ENCODE peak calls at places on chromosomes 7 and 10, in nine cellular contexts. One of them, this sample, is unnamed.

GRCh38 chr7:42869131-42870020 is 42.5 kb downstream of the C7orf25 start:
- DNase-seq in CD4-positive, CD25-positive, alpha-beta regulatory T cell: no peak
- DNase-seq in adipocyte: peak; percentile 18
- DNase-seq in IMR-90: no peak
- DNase-seq in GM23248: peak; percentile 40
- DNase-seq in neuronal stem cell: no peak
- DNase-seq in pancreas: no peak
- DNase-seq in HepG2: no peak
- DNase-seq in heart right ventricle: no peak
- DNase-seq in this sample: no peak

GRCh38 chr7:30028749-30029635 is 780 bp downstream of the PLEKHA8 start:
- DNase-seq in CD4-positive, CD25-positive, alpha-beta regulatory T cell: peak; percentile 51
- DNase-seq in adipocyte: peak; percentile 46
- DNase-seq in IMR-90: peak; percentile 19
- DNase-seq in GM23248: peak; percentile 68
- DNase-seq in neuronal stem cell: no peak
- DNase-seq in pancreas: no peak
- DNase-seq in HepG2: peak; percentile 71
- DNase-seq in heart right ventricle: peak; percentile 59
- DNase-seq in this sample: peak; percentile 86

GRCh38 chr7:130152270-130153141 is 52.7 kb downstream of the TMEM209 start:
- DNase-seq in CD4-positive, CD25-positive, alpha-beta regulatory T cell: no peak
- DNase-seq in adipocyte: no peak
- DNase-seq in IMR-90: peak; percentile 17
- DNase-seq in GM23248: peak; percentile 43
- DNase-seq in neuronal stem cell: no peak
- DNase-seq in pancreas: no peak
- DNase-seq in HepG2: no peak
- DNase-seq in heart right ventricle: no peak
- DNase-seq in this sample: peak; percentile 97

GRCh38 chr7:19107392-19108147 is 9.9 kb downstream of the TWIST1 start:
- DNase-seq in CD4-positive, CD25-positive, alpha-beta regulatory T cell: no peak
- DNase-seq in adipocyte: peak; percentile 88
- DNase-seq in IMR-90: peak; percentile 68
- DNase-seq in GM23248: peak; percentile 88
- DNase-seq in neuronal stem cell: peak; percentile 51
- DNase-seq in pancreas: no peak
- DNase-seq in HepG2: no peak
- DNase-seq in heart right ventricle: peak; percentile 18
- DNase-seq in this sample: peak; percentile 74

GRCh38 chr7:44236333-44236728 is 35.6 kb downstream of the YKT6 start:
- DNase-seq in CD4-positive, CD25-positive, alpha-beta regulatory T cell: no peak
- DNase-seq in adipocyte: no peak
- DNase-seq in IMR-90: no peak
- DNase-seq in GM23248: peak; percentile 16
- DNase-seq in neuronal stem cell: no peak
- DNase-seq in pancreas: no peak
- DNase-seq in HepG2: no peak
- DNase-seq in heart right ventricle: no peak
- DNase-seq in this sample: no peak

GRCh38 chr7:8363407-8364015 is 69.9 kb upstream of the NXPH1 start:
- DNase-seq in CD4-positive, CD25-positive, alpha-beta regulatory T cell: no peak
- DNase-seq in adipocyte: no peak
- DNase-seq in IMR-90: no peak
- DNase-seq in GM23248: no peak
- DNase-seq in neuronal stem cell: no peak
- DNase-seq in pancreas: no peak
- DNase-seq in HepG2: no peak
- DNase-seq in heart right ventricle: no peak
- DNase-seq in this sample: no peak

GRCh38 chr7:28536259-28536658 is 123.9 kb downstream of the CREB5 start:
- DNase-seq in CD4-positive, CD25-positive, alpha-beta regulatory T cell: no peak
- DNase-seq in adipocyte: no peak
- DNase-seq in IMR-90: peak; percentile 56
- DNase-seq in GM23248: peak; percentile 33
- DNase-seq in neuronal stem cell: peak; percentile 17
- DNase-seq in pancreas: no peak
- DNase-seq in HepG2: no peak
- DNase-seq in heart right ventricle: no peak
- DNase-seq in this sample: no peak

GRCh38 chr7:106057962-106058901 is 53.9 kb downstream of the SYPL1 start:
- DNase-seq in CD4-positive, CD25-positive, alpha-beta regulatory T cell: no peak
- DNase-seq in adipocyte: no peak
- DNase-seq in IMR-90: no peak
- DNase-seq in GM23248: peak; percentile 30
- DNase-seq in neuronal stem cell: no peak
- DNase-seq in pancreas: peak; percentile 55
- DNase-seq in HepG2: peak; percentile 56
- DNase-seq in heart right ventricle: no peak
- DNase-seq in this sample: no peak

GRCh38 chr7:126659124-126659523 is 593.6 kb downstream of the GRM8 start:
- DNase-seq in CD4-positive, CD25-positive, alpha-beta regulatory T cell: no peak
- DNase-seq in adipocyte: no peak
- DNase-seq in IMR-90: no peak
- DNase-seq in GM23248: no peak
- DNase-seq in neuronal stem cell: no peak
- DNase-seq in pancreas: no peak
- DNase-seq in HepG2: no peak
- DNase-seq in heart right ventricle: no peak
- DNase-seq in this sample: peak; percentile 18

GRCh38 chr10:88064608-88065383 is 201.4 kb downstream of the PTEN start:
- DNase-seq in CD4-positive, CD25-positive, alpha-beta regulatory T cell: peak; percentile 65
- DNase-seq in adipocyte: peak; percentile 92
- DNase-seq in IMR-90: peak; percentile 62
- DNase-seq in GM23248: peak; percentile 67
- DNase-seq in neuronal stem cell: no peak
- DNase-seq in pancreas: no peak
- DNase-seq in HepG2: no peak
- DNase-seq in heart right ventricle: peak; percentile 51
- DNase-seq in this sample: no peak

DNA sequence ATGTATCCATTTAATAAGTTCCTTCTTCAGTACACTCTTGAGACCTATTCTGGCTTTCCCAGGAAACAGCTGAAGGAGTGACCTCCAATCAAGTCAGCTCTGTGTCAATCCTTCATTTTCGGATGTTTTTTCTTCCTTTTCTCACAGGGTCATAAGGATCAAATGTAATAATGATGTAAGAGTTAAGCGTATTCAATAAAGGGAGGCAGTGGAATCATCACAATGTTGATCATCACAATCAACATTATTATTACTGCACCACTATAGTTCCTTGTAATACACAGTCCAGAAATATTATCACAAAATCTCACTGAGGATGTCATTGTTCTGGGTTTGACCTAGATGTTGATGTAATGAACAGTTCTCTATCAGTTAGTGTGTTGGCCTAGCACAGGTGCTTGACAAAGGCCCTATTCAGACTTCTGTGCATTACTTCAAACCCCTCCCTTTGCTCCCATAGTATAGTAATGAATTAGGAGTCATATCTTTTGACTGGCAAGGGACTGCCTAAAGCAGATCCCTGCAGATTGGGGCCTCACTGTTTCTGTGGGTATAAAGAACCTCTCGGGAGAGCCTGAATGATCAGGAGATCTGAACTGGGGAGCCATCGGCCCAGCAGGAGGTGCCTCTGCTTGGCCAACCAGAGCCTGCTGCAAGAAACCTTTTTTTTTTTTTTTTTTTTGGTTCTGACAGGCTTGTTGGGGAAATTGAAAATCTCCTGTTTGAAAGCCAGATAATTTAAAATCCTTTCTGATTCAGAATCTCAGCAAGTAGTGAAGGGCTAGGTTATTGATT is 100.6 kb downstream of the KAT6B start:
- DNase-seq in CD4-positive, CD25-positive, alpha-beta regulatory T cell: no peak
- DNase-seq in adipocyte: no peak
- DNase-seq in IMR-90: no peak
- DNase-seq in GM23248: no peak
- DNase-seq in neuronal stem cell: no peak
- DNase-seq in pancreas: no peak
- DNase-seq in HepG2: peak; percentile 79
- DNase-seq in heart right ventricle: no peak
- DNase-seq in this sample: no peak
- H3K4me1 ChIP-seq in CD4-positive, CD25-positive, alpha-beta regulatory T cell: no peaks in the 10 kb centered on the region
- H3K4me1 ChIP-seq in adipocyte: peaks cover 63% of the 10 kb centered on the region
- H3K4me1 ChIP-seq in IMR-90: peaks cover 28% of the 10 kb centered on the region
- H3K4me1 ChIP-seq in GM23248: peaks cover 69% of the 10 kb centered on the region
- H3K4me1 ChIP-seq in neuronal stem cell: peaks cover 19% of the 10 kb centered on the region
- H3K4me1 ChIP-seq in pancreas: peaks cover 67% of the 10 kb centered on the region
- H3K4me1 ChIP-seq in HepG2: peaks cover 27% of the 10 kb centered on the region
- H3K4me1 ChIP-seq in heart right ventricle: peaks cover 86% of the 10 kb centered on the region
- H3K4me1 ChIP-seq in this sample: peaks cover 59% of the 10 kb centered on the region

DNA sequence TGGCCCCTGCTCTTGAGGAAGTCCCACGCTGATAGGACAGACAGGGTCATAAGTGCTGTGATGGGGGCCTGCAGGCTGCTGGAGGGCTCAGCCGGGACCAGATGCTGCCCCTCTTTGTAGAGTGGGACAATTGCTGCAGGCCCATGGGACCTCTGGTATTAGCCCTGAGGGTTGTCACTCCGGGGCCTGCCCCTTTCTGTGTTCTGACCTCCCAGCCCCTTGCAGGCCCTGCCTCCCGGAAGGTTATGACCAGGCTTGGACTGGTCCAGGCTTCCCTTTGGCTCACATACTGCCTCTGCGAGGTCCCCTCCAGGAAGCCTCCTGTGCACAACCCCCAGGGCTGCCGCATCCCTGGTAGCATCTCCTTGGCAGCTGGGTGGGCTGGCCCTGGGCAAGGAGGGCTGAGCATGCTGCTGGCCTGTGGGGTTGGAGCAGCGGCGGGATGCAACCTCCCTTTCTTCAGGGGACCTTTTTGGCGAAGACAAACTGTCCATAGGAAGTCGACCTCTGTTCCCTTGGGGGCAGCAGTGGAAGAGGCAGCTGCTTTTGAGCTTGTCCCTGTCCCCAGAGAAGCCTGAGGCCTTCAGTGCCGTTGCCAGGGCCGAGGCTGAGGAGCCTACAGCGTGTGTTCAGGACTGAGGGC is 8.8 kb downstream of the LIMK1 start:
- DNase-seq in CD4-positive, CD25-positive, alpha-beta regulatory T cell: no peak
- DNase-seq in adipocyte: no peak
- DNase-seq in IMR-90: no peak
- DNase-seq in GM23248: no peak
- DNase-seq in neuronal stem cell: no peak
- DNase-seq in pancreas: no peak
- DNase-seq in HepG2: no peak
- DNase-seq in heart right ventricle: peak; percentile 71
- DNase-seq in this sample: peak; percentile 62
- H3K4me3 ChIP-seq in CD4-positive, CD25-positive, alpha-beta regulatory T cell: no peak overlapping the region
- H3K4me3 ChIP-seq in adipocyte: no peak overlapping the region
- H3K4me3 ChIP-seq in IMR-90: no peak overlapping the region
- H3K4me3 ChIP-seq in GM23248: no peak overlapping the region
- H3K4me3 ChIP-seq in neuronal stem cell: no peak overlapping the region
- H3K4me3 ChIP-seq in pancreas: no peak overlapping the region
- H3K4me3 ChIP-seq in HepG2: no peak overlapping the region
- H3K4me3 ChIP-seq in heart right ventricle: no peak overlapping the region
- H3K4me3 ChIP-seq in this sample: peak overlapping the region; percentile 12

GRCh38 chr10:11195017-11195586 is 177.4 kb downstream of the CELF2 start:
- DNase-seq in CD4-positive, CD25-positive, alpha-beta regulatory T cell: no peak
- DNase-seq in adipocyte: no peak
- DNase-seq in IMR-90: no peak
- DNase-seq in GM23248: no peak
- DNase-seq in neuronal stem cell: no peak
- DNase-seq in pancreas: no peak
- DNase-seq in HepG2: no peak
- DNase-seq in heart right ventricle: no peak
- DNase-seq in this sample: no peak

GRCh38 chr10:11186330-11186729 is 168.7 kb downstream of the CELF2 start:
- DNase-seq in CD4-positive, CD25-positive, alpha-beta regulatory T cell: no peak
- DNase-seq in adipocyte: no peak
- DNase-seq in IMR-90: no peak
- DNase-seq in GM23248: no peak
- DNase-seq in neuronal stem cell: no peak
- DNase-seq in pancreas: no peak
- DNase-seq in HepG2: no peak
- DNase-seq in heart right ventricle: no peak
- DNase-seq in this sample: no peak

GRCh38 chr10:11192304-11193018 is 174.8 kb downstream of the CELF2 start:
- DNase-seq in CD4-positive, CD25-positive, alpha-beta regulatory T cell: no peak
- DNase-seq in adipocyte: no peak
- DNase-seq in IMR-90: no peak
- DNase-seq in GM23248: no peak
- DNase-seq in neuronal stem cell: no peak
- DNase-seq in pancreas: no peak
- DNase-seq in HepG2: no peak
- DNase-seq in heart right ventricle: peak; percentile 37
- DNase-seq in this sample: no peak

GRCh38 chr10:11189581-11190376 is 172.1 kb downstream of the CELF2 start:
- DNase-seq in CD4-positive, CD25-positive, alpha-beta regulatory T cell: no peak
- DNase-seq in adipocyte: no peak
- DNase-seq in IMR-90: no peak
- DNase-seq in GM23248: no peak
- DNase-seq in neuronal stem cell: no peak
- DNase-seq in pancreas: no peak
- DNase-seq in HepG2: no peak
- DNase-seq in heart right ventricle: no peak
- DNase-seq in this sample: no peak

GRCh38 chr10:11191673-11192072 is 174.0 kb downstream of the CELF2 start:
- DNase-seq in CD4-positive, CD25-positive, alpha-beta regulatory T cell: no peak
- DNase-seq in adipocyte: no peak
- DNase-seq in IMR-90: no peak
- DNase-seq in GM23248: no peak
- DNase-seq in neuronal stem cell: no peak
- DNase-seq in pancreas: no peak
- DNase-seq in HepG2: no peak
- DNase-seq in heart right ventricle: no peak
- DNase-seq in this sample: no peak
- H3K4me1 ChIP-seq in CD4-positive, CD25-positive, alpha-beta regulatory T cell: peaks cover 93% of the 10 kb centered on the region
- H3K4me1 ChIP-seq in adipocyte: no peaks in the 10 kb centered on the region
- H3K4me1 ChIP-seq in IMR-90: no peaks in the 10 kb centered on the region
- H3K4me1 ChIP-seq in GM23248: no peaks in the 10 kb centered on the region
- H3K4me1 ChIP-seq in neuronal stem cell: peaks cover 15% of the 10 kb centered on the region
- H3K4me1 ChIP-seq in pancreas: no peaks in the 10 kb centered on the region
- H3K4me1 ChIP-seq in HepG2: no peaks in the 10 kb centered on the region
- H3K4me1 ChIP-seq in heart right ventricle: peaks cover 69% of the 10 kb centered on the region
- H3K4me1 ChIP-seq in this sample: no peaks in the 10 kb centered on the region

GRCh38 chr10:128050937-128051336 is 75.3 kb downstream of the MKI67 start:
- DNase-seq in CD4-positive, CD25-positive, alpha-beta regulatory T cell: no peak
- DNase-seq in adipocyte: no peak
- DNase-seq in IMR-90: no peak
- DNase-seq in GM23248: peak; percentile 15
- DNase-seq in neuronal stem cell: no peak
- DNase-seq in pancreas: no peak
- DNase-seq in HepG2: no peak
- DNase-seq in heart right ventricle: no peak
- DNase-seq in this sample: no peak

GRCh38 chr10:128047337-128047736 is 78.9 kb downstream of the MKI67 start:
- DNase-seq in CD4-positive, CD25-positive, alpha-beta regulatory T cell: peak; percentile 82
- DNase-seq in adipocyte: no peak
- DNase-seq in IMR-90: no peak
- DNase-seq in GM23248: no peak
- DNase-seq in neuronal stem cell: peak; percentile 24
- DNase-seq in pancreas: no peak
- DNase-seq in HepG2: no peak
- DNase-seq in heart right ventricle: peak; percentile 65
- DNase-seq in this sample: peak; percentile 96

GRCh38 chr10:128047991-128048826 is 78.0 kb downstream of the MKI67 start:
- DNase-seq in CD4-positive, CD25-positive, alpha-beta regulatory T cell: peak; percentile 44
- DNase-seq in adipocyte: no peak
- DNase-seq in IMR-90: peak; percentile 53
- DNase-seq in GM23248: peak; percentile 42
- DNase-seq in neuronal stem cell: no peak
- DNase-seq in pancreas: no peak
- DNase-seq in HepG2: peak; percentile 45
- DNase-seq in heart right ventricle: no peak
- DNase-seq in this sample: peak; percentile 84

GRCh38 chr10:128050117-128050516 is 76.1 kb downstream of the MKI67 start:
- DNase-seq in CD4-positive, CD25-positive, alpha-beta regulatory T cell: no peak
- DNase-seq in adipocyte: no peak
- DNase-seq in IMR-90: no peak
- DNase-seq in GM23248: no peak
- DNase-seq in neuronal stem cell: no peak
- DNase-seq in pancreas: no peak
- DNase-seq in HepG2: no peak
- DNase-seq in heart right ventricle: no peak
- DNase-seq in this sample: peak; percentile 10

GRCh38 chr10:128049226-128050010 is 76.8 kb downstream of the MKI67 start:
- DNase-seq in CD4-positive, CD25-positive, alpha-beta regulatory T cell: no peak
- DNase-seq in adipocyte: no peak
- DNase-seq in IMR-90: no peak
- DNase-seq in GM23248: no peak
- DNase-seq in neuronal stem cell: no peak
- DNase-seq in pancreas: no peak
- DNase-seq in HepG2: no peak
- DNase-seq in heart right ventricle: no peak
- DNase-seq in this sample: no peak
- H3K4me3 ChIP-seq in CD4-positive, CD25-positive, alpha-beta regulatory T cell: peak overlapping the region; percentile 93
- H3K4me3 ChIP-seq in adipocyte: no peak overlapping the region
- H3K4me3 ChIP-seq in IMR-90: no peak overlapping the region
- H3K4me3 ChIP-seq in GM23248: no peak overlapping the region
- H3K4me3 ChIP-seq in neuronal stem cell: no peak overlapping the region
- H3K4me3 ChIP-seq in pancreas: no peak overlapping the region
- H3K4me3 ChIP-seq in HepG2: no peak overlapping the region
- H3K4me3 ChIP-seq in heart right ventricle: peak overlapping the region; percentile 41
- H3K4me3 ChIP-seq in this sample: no peak overlapping the region